ENCODE peak calls at places on chromosomes 4 and X, in four cellular contexts. One of them, this sample, is unnamed.

GRCh38 chr4:174423257-174423944 is 98.9 kb downstream of the HPGD start:
- DNase-seq in K562: peak
- DNase-seq in HepG2: no peak
- DNase-seq in HEK293T: no peak
- DNase-seq in this sample: no peak

GRCh38 chrX:31092970-31093638 is 21.3 kb upstream of the FTHL17 start:
- DNase-seq in K562: no peak
- DNase-seq in HepG2: no peak
- DNase-seq in HEK293T: no peak
- DNase-seq in this sample: no peak

GRCh38 chrX:41118156-41118555 is 32.9 kb downstream of the USP9X start:
- DNase-seq in K562: no peak
- DNase-seq in HepG2: no peak
- DNase-seq in HEK293T: no peak
- DNase-seq in this sample: no peak

GRCh38 chr4:27048350-27049100 is 187.9 kb downstream of the STIM2 start:
- DNase-seq in K562: peak
- DNase-seq in HepG2: no peak
- DNase-seq in HEK293T: peak
- DNase-seq in this sample: no peak

GRCh38 chr4:92303621-92304027 is at the start of gene GRID2:
- DNase-seq in K562: no peak
- DNase-seq in HepG2: no peak
- DNase-seq in HEK293T: peak
- DNase-seq in this sample: peak

GRCh38 chr4:177492022-177492421 is 49.8 kb upstream of the AGA start:
- DNase-seq in K562: no peak
- DNase-seq in HepG2: no peak
- DNase-seq in HEK293T: no peak
- DNase-seq in this sample: no peak

GRCh38 chrX:32448320-32448719 is 763.0 kb downstream of the DMD start:
- DNase-seq in K562: no peak
- DNase-seq in HepG2: peak
- DNase-seq in HEK293T: no peak
- DNase-seq in this sample: no peak

GRCh38 chr4:74793757-74794340 is 474 bp downstream of the BTC start:
- DNase-seq in K562: no peak
- DNase-seq in HepG2: peak
- DNase-seq in HEK293T: no peak
- DNase-seq in this sample: peak

GRCh38 chr4:2067446-2068197 is 8.5 kb downstream of the NAT8L start:
- DNase-seq in K562: no peak
- DNase-seq in HepG2: no peak
- DNase-seq in HEK293T: no peak
- DNase-seq in this sample: peak

GRCh38 chr4:4613641-4614286 is 71.9 kb upstream of the STX18 start:
- DNase-seq in K562: no peak
- DNase-seq in HepG2: no peak
- DNase-seq in HEK293T: no peak
- DNase-seq in this sample: no peak

GRCh38 chrX:115690554-115691216 is 129.7 kb downstream of the PLS3 start:
- DNase-seq in K562: peak
- DNase-seq in HepG2: peak
- DNase-seq in HEK293T: peak
- DNase-seq in this sample: peak

GRCh38 chr4:13541720-13542576 is 2.4 kb downstream of the NKX3-2 start:
- DNase-seq in K562: no peak
- DNase-seq in HepG2: no peak
- DNase-seq in HEK293T: no peak
- DNase-seq in this sample: peak

GRCh38 chr4:6649216-6649615 is 8.7 kb downstream of the MRFAP1 start:
- DNase-seq in K562: peak
- DNase-seq in HepG2: no peak
- DNase-seq in HEK293T: no peak
- DNase-seq in this sample: no peak

GRCh38 chrX:129781134-129782014 is 1.6 kb downstream of the SASH3 start:
- DNase-seq in K562: no peak
- DNase-seq in HepG2: no peak
- DNase-seq in HEK293T: no peak
- DNase-seq in this sample: no peak

GRCh38 chrX:413322-414201 is 26.9 kb upstream of the PPP2R3B start:
- DNase-seq in K562: no peak
- DNase-seq in HepG2: no peak
- DNase-seq in HEK293T: no peak
- DNase-seq in this sample: peak

GRCh38 chr4:104795264-104795934 is 300.7 kb upstream of the CXXC4 start:
- DNase-seq in K562: no peak
- DNase-seq in HepG2: no peak
- DNase-seq in HEK293T: no peak
- DNase-seq in this sample: no peak

GRCh38 chr4:53103489-53103888 is 241.4 kb downstream of the RASL11B start:
- DNase-seq in K562: no peak
- DNase-seq in HepG2: no peak
- DNase-seq in HEK293T: no peak
- DNase-seq in this sample: no peak

GRCh38 chr4:4519296-4519898 is 22.5 kb downstream of the STX18 start:
- DNase-seq in K562: peak
- DNase-seq in HepG2: no peak
- DNase-seq in HEK293T: peak
- DNase-seq in this sample: no peak

GRCh38 chr4:186584912-186585311 is 29.5 kb upstream of the MTNR1A start:
- DNase-seq in K562: no peak
- DNase-seq in HepG2: no peak
- DNase-seq in HEK293T: no peak
- DNase-seq in this sample: no peak

GRCh38 chr4:2330119-2331042 is 68.5 kb upstream of the MXD4 start:
- DNase-seq in K562: no peak
- DNase-seq in HepG2: no peak
- DNase-seq in HEK293T: peak
- DNase-seq in this sample: no peak

GRCh38 chr4:128544277-128544676 is 256.7 kb upstream of the PGRMC2 start:
- DNase-seq in K562: no peak
- DNase-seq in HepG2: no peak
- DNase-seq in HEK293T: no peak
- DNase-seq in this sample: no peak

GRCh38 chrX:5113128-5113527 is 1115.5 kb downstream of the NLGN4X start:
- DNase-seq in K562: peak
- DNase-seq in HepG2: no peak
- DNase-seq in HEK293T: peak
- DNase-seq in this sample: no peak

GRCh38 chr4:21697583-21697982 is 251.0 kb downstream of the KCNIP4 start:
- DNase-seq in K562: no peak
- DNase-seq in HepG2: no peak
- DNase-seq in HEK293T: no peak
- DNase-seq in this sample: peak

GRCh38 chrX:3589474-3589873 is 124.0 kb downstream of the PRKX start:
- DNase-seq in K562: no peak
- DNase-seq in HepG2: no peak
- DNase-seq in HEK293T: no peak
- DNase-seq in this sample: no peak

GRCh38 chrX:138917781-138918180 is 206.3 kb upstream of the FGF13 start:
- DNase-seq in K562: no peak
- DNase-seq in HepG2: no peak
- DNase-seq in HEK293T: no peak
- DNase-seq in this sample: no peak

GRCh38 chr4:93810340-93810992 is 18.1 kb upstream of the ATOH1 start:
- DNase-seq in K562: no peak
- DNase-seq in HepG2: no peak
- DNase-seq in HEK293T: no peak
- DNase-seq in this sample: no peak

GRCh38 chr4:25702848-25703247 is 47.2 kb downstream of the SLC34A2 start:
- DNase-seq in K562: no peak
- DNase-seq in HepG2: no peak
- DNase-seq in HEK293T: no peak
- DNase-seq in this sample: no peak

GRCh38 chrX:1524874-1525582 is 12.0 kb downstream of the P2RY8 start:
- DNase-seq in K562: no peak
- DNase-seq in HepG2: no peak
- DNase-seq in HEK293T: no peak
- DNase-seq in this sample: no peak

GRCh38 chr4:111454961-111455360 is 690.3 kb upstream of the FAM241A start:
- DNase-seq in K562: no peak
- DNase-seq in HepG2: peak
- DNase-seq in HEK293T: no peak
- DNase-seq in this sample: peak

GRCh38 chrX:150546711-150547153 is 21.7 kb upstream of the MTM1 start:
- DNase-seq in K562: no peak
- DNase-seq in HepG2: no peak
- DNase-seq in HEK293T: no peak
- DNase-seq in this sample: no peak

GRCh38 chr4:118732591-118733330 is 47.6 kb downstream of the METTL14 start:
- DNase-seq in K562: peak
- DNase-seq in HepG2: no peak
- DNase-seq in HEK293T: no peak
- DNase-seq in this sample: no peak

GRCh38 chr4:26884486-26884988 is 23.9 kb downstream of the STIM2 start:
- DNase-seq in K562: no peak
- DNase-seq in HepG2: no peak
- DNase-seq in HEK293T: no peak
- DNase-seq in this sample: no peak

GRCh38 chr4:137543198-137543597 is 10.9 kb upstream of the PCDH18 start:
- DNase-seq in K562: no peak
- DNase-seq in HepG2: no peak
- DNase-seq in HEK293T: no peak
- DNase-seq in this sample: peak

GRCh38 chrX:25022499-25023325 is 6.9 kb upstream of the ARX start:
- DNase-seq in K562: no peak
- DNase-seq in HepG2: no peak
- DNase-seq in HEK293T: no peak
- DNase-seq in this sample: no peak

DNA sequence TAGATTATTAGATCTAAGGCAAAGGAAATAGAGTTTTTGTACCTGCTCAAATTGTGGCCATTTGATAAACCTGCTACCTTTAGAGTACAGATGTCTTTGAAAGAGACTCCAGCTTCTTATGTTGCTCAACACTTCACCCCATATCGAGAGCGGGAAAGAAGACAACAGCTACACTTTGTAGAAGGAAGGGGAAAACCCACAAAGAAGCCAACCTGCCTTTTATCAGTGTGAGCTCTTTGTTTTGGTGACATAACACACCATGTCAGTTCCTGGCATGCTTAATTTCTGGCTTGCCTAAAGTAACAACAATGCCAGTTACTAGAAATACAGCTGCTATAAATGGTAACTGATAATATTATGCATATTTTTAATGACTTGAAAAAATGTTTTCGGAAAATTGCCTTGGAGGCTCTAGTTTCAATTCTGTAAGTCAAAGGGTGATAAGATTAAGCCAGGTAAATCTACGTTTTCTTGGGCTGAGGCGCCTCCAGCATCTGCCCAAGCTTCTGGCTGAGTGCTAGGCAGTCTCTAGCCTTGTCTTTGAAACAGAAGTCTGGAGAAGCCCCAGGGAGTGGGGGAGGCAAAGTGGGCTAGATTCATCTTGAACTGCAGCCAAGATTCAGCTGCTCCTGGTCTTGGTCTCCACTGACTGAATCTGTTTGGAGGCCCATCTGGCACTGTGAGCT is 186.9 kb upstream of the LEF1 start:
- DNase-seq in K562: peak
- DNase-seq in HepG2: no peak
- DNase-seq in HEK293T: no peak
- DNase-seq in this sample: no peak
- TF ChIP-seq ELF4 in K562: no peak
- TF ChIP-seq ELF4 in HepG2: no peak
- TF ChIP-seq ELF4 in HEK293T: no peak
- TF ChIP-seq ELF4 in this sample: no peak

GRCh38 chr4:55323375-55323774 is 22.7 kb upstream of the SRD5A3 start:
- DNase-seq in K562: no peak
- DNase-seq in HepG2: no peak
- DNase-seq in HEK293T: no peak
- DNase-seq in this sample: no peak

GRCh38 chr4:55321707-55322264 is 24.3 kb upstream of the SRD5A3 start:
- DNase-seq in K562: peak
- DNase-seq in HepG2: peak
- DNase-seq in HEK293T: peak
- DNase-seq in this sample: peak

GRCh38 chr4:55318541-55319129 is 27.4 kb upstream of the SRD5A3 start:
- DNase-seq in K562: no peak
- DNase-seq in HepG2: no peak
- DNase-seq in HEK293T: no peak
- DNase-seq in this sample: no peak

GRCh38 chr4:55312491-55313101 is 33.4 kb upstream of the SRD5A3 start:
- DNase-seq in K562: peak
- DNase-seq in HepG2: peak
- DNase-seq in HEK293T: peak
- DNase-seq in this sample: peak

DNA sequence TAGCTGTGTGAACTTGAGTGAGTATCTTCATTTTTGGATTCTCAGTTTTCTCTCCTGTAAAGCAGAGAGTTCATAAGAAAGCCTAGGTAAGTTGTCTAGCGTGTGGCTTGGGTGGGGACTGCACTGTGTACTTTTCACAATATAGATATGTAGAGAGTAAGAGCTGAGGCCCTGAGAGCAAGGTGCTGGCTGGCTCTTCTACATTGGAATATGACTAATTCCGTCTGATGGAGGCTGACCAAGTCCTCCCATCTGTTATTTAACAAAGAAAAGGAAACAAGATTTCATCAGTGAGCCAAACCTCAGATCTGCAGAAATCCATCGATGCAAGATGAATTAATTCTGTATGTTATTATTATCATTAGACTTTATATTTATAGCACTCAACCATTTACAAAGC is 27.9 kb upstream of the SRD5A3 start:
- DNase-seq in K562: no peak
- DNase-seq in HepG2: no peak
- DNase-seq in HEK293T: no peak
- DNase-seq in this sample: no peak
- TF ChIP-seq ELF4 in K562: no peak
- TF ChIP-seq ELF4 in HepG2: no peak
- TF ChIP-seq ELF4 in HEK293T: no peak
- TF ChIP-seq ELF4 in this sample: no peak

DNA sequence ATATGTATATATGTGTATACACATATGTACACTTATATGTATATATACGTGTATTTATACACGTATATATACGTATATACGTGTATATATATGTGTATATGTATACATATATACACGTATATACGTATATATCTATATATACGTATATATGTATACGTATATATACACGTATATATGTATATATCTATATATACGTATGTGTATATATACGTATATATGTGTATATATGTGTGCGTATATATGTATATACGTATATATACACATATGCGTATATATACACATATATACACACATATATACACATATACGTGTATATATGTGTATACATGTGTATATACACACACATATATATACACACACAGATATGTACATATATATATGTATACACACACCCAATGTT is 348.0 kb upstream of the LCORL start:
- DNase-seq in K562: no peak
- DNase-seq in HepG2: no peak
- DNase-seq in HEK293T: no peak
- DNase-seq in this sample: no peak
- TF ChIP-seq ELF4 in K562: no peak
- TF ChIP-seq ELF4 in HepG2: no peak
- TF ChIP-seq ELF4 in HEK293T: no peak
- TF ChIP-seq ELF4 in this sample: no peak

GRCh38 chr4:147530723-147531122 is 49.8 kb downstream of the EDNRA start:
- DNase-seq in K562: no peak
- DNase-seq in HepG2: no peak
- DNase-seq in HEK293T: no peak
- DNase-seq in this sample: no peak
- TF ChIP-seq ELF4 in K562: no peak
- TF ChIP-seq ELF4 in HepG2: no peak
- TF ChIP-seq ELF4 in HEK293T: no peak
- TF ChIP-seq ELF4 in this sample: no peak

This sample was measured in WTC11.